ENCODE peak calls at places on chromosome 7, in eight cellular contexts. B is A549, R is tibial nerve, U is adrenal gland, C is heart right ventricle, H is DND-41, M is psoas muscle, Y is OCI-LY7. V is an unnamed sample.

GRCh38 chr7:51007708-51008505 is 225.2 kb upstream of the GRB10 start:
- DNase-seq in H (no peak), R (peak; percentile 3), B (no peak), M (no peak), U (no peak), C (no peak), Y (no peak), V (peak; percentile 11)

GRCh38 chr7:26723140-26723539 is 141.2 kb downstream of the SKAP2 start:
- DNase-seq in B (no peak), M (no peak), C (no peak), U (no peak), R (no peak), Y (peak; percentile 30), H (no peak), V (no peak)

GRCh38 chr7:158137516-158138328 is 449.9 kb downstream of the PTPRN2 start:
- DNase-seq in M (no peak), B (no peak), H (no peak), R (no peak), Y (no peak), U (no peak), C (no peak), V (no peak)

GRCh38 chr7:150806454-150806853 is 5.9 kb downstream of the TMEM176A start:
- DNase-seq in Y (no peak), M (no peak), R (no peak), H (no peak), U (no peak), B (no peak), C (no peak), V (no peak)

GRCh38 chr7:26638140-26638539 is 226.2 kb downstream of the SKAP2 start:
- DNase-seq in H (no peak), R (no peak), U (no peak), B (no peak), M (no peak), Y (no peak), C (no peak), V (no peak)

GRCh38 chr7:53604201-53604600 is 568.8 kb downstream of the POM121L12 start:
- DNase-seq in R (no peak), H (no peak), M (no peak), U (no peak), C (no peak), Y (no peak), B (no peak), V (no peak)

GRCh38 chr7:22422831-22423615 is 66.1 kb upstream of the RAPGEF5 start:
- DNase-seq in U (no peak), M (no peak), Y (no peak), B (no peak), R (no peak), C (no peak), H (no peak), V (no peak)

GRCh38 chr7:26959290-26959689 is 94.9 kb upstream of the SKAP2 start:
- DNase-seq in U (no peak), C (no peak), Y (no peak), R (no peak), B (no peak), M (no peak), H (no peak), V (no peak)

GRCh38 chr7:120865191-120865976 is 7.4 kb upstream of the TSPAN12 start:
- DNase-seq in B (no peak), C (no peak), U (no peak), H (no peak), Y (no peak), R (no peak), M (no peak), V (no peak)

GRCh38 chr7:146736446-146737190 is 620.0 kb downstream of the CNTNAP2 start:
- DNase-seq in R (no peak), Y (no peak), U (no peak), M (no peak), C (no peak), H (no peak), B (no peak), V (no peak)

DNA sequence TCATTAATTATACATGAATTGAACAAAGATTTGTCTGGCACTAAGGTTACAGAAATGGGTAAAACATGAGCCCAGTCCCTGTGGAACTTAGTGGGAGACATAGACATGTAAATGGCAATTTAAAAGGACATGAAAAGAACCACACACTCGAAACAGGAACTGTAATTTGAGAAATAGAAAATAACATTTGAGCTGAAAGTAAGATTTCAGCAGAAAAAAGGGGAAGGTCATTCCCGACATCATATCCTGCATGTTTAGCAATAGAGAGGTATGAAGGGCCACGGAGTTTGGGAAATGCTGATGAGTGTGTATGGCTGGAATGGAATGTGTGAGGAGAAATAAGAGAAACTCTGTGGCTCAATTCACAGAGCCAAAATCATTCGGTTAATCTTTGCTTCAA is 175.4 kb upstream of the AHR start:
- DNase-seq in U (peak; percentile 43), R (no peak), C (no peak), Y (no peak), M (no peak), B (peak; percentile 25), H (no peak), V (no peak)
- H3K4me1 ChIP-seq in U (no peaks in the 10 kb centered on the region), R (no peaks in the 10 kb centered on the region), C (no peaks in the 10 kb centered on the region), Y (no peaks in the 10 kb centered on the region), M (no peaks in the 10 kb centered on the region), B (peaks cover 6% of the 10 kb centered on the region), H (no peaks in the 10 kb centered on the region), V (no peaks in the 10 kb centered on the region)

GRCh38 chr7:95899919-95900513 is 127.7 kb downstream of the DYNC1I1 start:
- DNase-seq in Y (no peak), C (no peak), M (no peak), H (no peak), B (peak; percentile 14), R (no peak), U (no peak), V (no peak)
- TF ChIP-seq CTCF in Y (no peak), C (no peak), M (no peak), H (no peak), B (no peak), R (no peak), U (no peak), V (no peak)

GRCh38 chr7:116871061-116871700 is 8.8 kb downstream of the CAPZA2 start:
- DNase-seq in U (no peak), M (no peak), C (no peak), Y (no peak), H (no peak), B (no peak), R (no peak), V (no peak)
- H3K4me1 ChIP-seq in U (peaks cover 65% of the 10 kb centered on the region), M (peaks cover 93% of the 10 kb centered on the region), C (peaks cover 84% of the 10 kb centered on the region), Y (no peaks in the 10 kb centered on the region), H (peaks cover 13% of the 10 kb centered on the region), B (peaks cover 18% of the 10 kb centered on the region), R (no peaks in the 10 kb centered on the region), V (peaks cover 51% of the 10 kb centered on the region)

GRCh38 chr7:76292206-76292573 is 10.3 kb upstream of the HSPB1 start:
- DNase-seq in Y (no peak), C (no peak), U (peak; percentile 44), R (no peak), M (peak; percentile 61), B (no peak), H (no peak), V (no peak)
- TF ChIP-seq CTCF in Y (no peak), C (no peak), U (no peak), R (no peak), M (no peak), B (no peak), H (no peak), V (no peak)

GRCh38 chr7:1544896-1545416 is 11.0 kb downstream of the TMEM184A start:
- DNase-seq in R (no peak), B (peak; percentile 70), Y (no peak), U (peak; percentile 33), H (no peak), C (peak; percentile 10), M (no peak), V (no peak)
- H3K4me1 ChIP-seq in R (no peaks in the 10 kb centered on the region), B (peaks cover 81% of the 10 kb centered on the region), Y (no peaks in the 10 kb centered on the region), U (no peaks in the 10 kb centered on the region), H (no peaks in the 10 kb centered on the region), C (no peaks in the 10 kb centered on the region), M (no peaks in the 10 kb centered on the region), V (no peaks in the 10 kb centered on the region)

DNA sequence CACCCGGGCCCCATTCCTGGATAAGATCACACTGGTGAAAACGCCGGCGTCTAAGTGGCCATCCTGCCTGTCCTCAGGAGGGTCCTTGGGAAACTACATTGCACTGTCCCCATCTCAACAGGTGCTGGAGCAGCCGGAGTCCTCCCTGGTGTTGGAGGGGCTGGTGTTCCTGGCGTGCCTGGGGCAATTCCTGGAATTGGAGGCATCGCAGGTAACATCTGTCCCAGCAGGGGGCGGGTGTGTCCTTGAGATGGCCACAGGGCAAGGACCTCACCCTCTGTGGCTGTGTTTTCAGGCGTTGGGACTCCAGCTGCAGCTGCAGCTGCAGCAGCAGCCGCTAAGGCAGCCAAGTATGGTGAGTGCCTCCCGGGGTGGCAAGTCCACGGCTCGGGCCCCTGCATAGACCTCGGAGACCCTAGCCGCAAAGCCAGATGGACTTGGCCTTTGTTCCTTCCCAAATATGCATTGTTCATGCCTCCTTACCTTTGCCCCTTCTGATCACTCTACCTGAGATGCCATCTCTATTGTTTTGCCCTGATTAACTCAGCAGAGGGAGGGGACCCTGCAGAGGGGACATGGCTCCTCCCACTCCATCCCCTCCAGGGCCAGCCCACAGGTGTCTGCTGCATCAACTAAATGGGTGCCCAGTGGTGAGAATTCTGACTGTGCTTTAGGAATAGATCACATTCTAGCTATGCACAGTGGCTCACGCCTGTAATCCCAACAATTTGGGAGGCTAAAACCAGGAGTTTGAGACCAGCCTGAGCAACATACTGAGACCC is 23.8 kb downstream of the ELN start:
- DNase-seq in H (peak; percentile 39), Y (peak; percentile 52), M (no peak), U (no peak), C (no peak), R (no peak), B (peak; percentile 57), V (no peak)
- TF ChIP-seq CTCF in H (peak; percentile 46), Y (peak; percentile 56), M (no peak), U (no peak), C (no peak), R (no peak), B (peak; percentile 42), V (no peak)

GRCh38 chr7:20440472-20441105 is 109.9 kb downstream of the ITGB8 start:
- DNase-seq in M (no peak), U (peak; percentile 43), B (peak; percentile 61), C (peak; percentile 37), R (no peak), Y (peak; percentile 27), H (peak; percentile 5), V (no peak)

GRCh38 chr7:20438248-20438647 is 107.5 kb downstream of the ITGB8 start:
- DNase-seq in B (no peak), R (no peak), H (no peak), U (no peak), Y (no peak), C (no peak), M (no peak), V (no peak)

GRCh38 chr7:20439384-20439783 is 108.7 kb downstream of the ITGB8 start:
- DNase-seq in Y (no peak), C (no peak), B (no peak), H (no peak), M (no peak), U (no peak), R (no peak), V (no peak)

GRCh38 chr7:20438665-20439376 is 108.1 kb downstream of the ITGB8 start:
- DNase-seq in U (no peak), M (no peak), Y (peak; percentile 20), H (no peak), R (no peak), B (no peak), C (no peak), V (no peak)

DNA sequence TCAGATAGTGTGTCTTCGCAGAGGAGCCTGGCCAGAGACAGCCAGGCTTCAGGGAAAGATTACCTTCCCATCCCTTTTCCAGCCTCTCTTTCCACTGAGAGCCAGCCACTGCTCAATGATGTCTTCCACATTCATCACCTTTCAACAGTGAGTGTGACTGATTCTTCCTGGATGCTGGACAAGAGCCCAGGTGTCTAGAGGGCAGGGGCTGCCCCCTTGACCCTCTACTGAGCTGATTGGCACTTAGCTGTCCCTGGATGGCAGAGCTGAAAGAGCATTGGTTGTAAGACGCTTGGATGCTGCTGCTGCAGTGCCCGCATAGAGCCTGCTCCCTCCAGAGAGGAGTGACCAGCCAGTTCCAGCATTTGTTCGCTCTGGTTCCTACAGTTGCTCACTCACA is 109.1 kb downstream of the ITGB8 start:
- DNase-seq in Y (no peak), B (no peak), U (no peak), M (no peak), C (no peak), R (no peak), H (no peak), V (no peak)
- H3K4me1 ChIP-seq in Y (peaks cover 11% of the 10 kb centered on the region), B (no peaks in the 10 kb centered on the region), U (peaks cover 11% of the 10 kb centered on the region), M (no peaks in the 10 kb centered on the region), C (no peaks in the 10 kb centered on the region), R (no peaks in the 10 kb centered on the region), H (no peaks in the 10 kb centered on the region), V (no peaks in the 10 kb centered on the region)

V was measured in lung.